ENCODE peak calls at places on chromosome 20, in seven cellular contexts. E, B, P, X, I, S and G are unnamed samples.

GRCh38 chr20:36827541-36828279 is 48.2 kb upstream of the TLDC2 start:
- DNase-seq in E (no peak), B (no peak), P (no peak), X (no peak), I (no peak), S (no peak), G (no peak)

GRCh38 chr20:26167499-26167898 is 470.8 kb upstream of the ZNF337 start:
- DNase-seq in E (no peak), B (no peak), P (no peak), X (no peak), I (peak), S (peak), G (peak)

GRCh38 chr20:14634666-14635065 is 297.3 kb upstream of the FLRT3 start:
- DNase-seq in E (no peak), B (no peak), P (no peak), X (no peak), I (peak), S (no peak), G (no peak)

GRCh38 chr20:2005831-2006426 is 12.1 kb upstream of the PDYN start:
- DNase-seq in E (peak), B (peak), P (peak), X (peak), I (peak), S (peak), G (peak)

GRCh38 chr20:14335122-14335521 is 2.3 kb downstream of the FLRT3 start:
- DNase-seq in E (no peak), B (no peak), P (no peak), X (no peak), I (no peak), S (no peak), G (no peak)

GRCh38 chr20:51639206-51639832 is 96.8 kb upstream of the NFATC2 start:
- DNase-seq in E (no peak), B (peak), P (peak), X (peak), I (peak), S (peak), G (peak)

GRCh38 chr20:36542019-36542488 is 735 bp downstream of the MYL9 start:
- DNase-seq in E (no peak), B (peak), P (peak), X (peak), I (peak), S (peak), G (no peak)

GRCh38 chr20:9359561-9360308 is 154.7 kb upstream of the LAMP5 start:
- DNase-seq in E (no peak), B (peak), P (no peak), X (peak), I (peak), S (peak), G (peak)

GRCh38 chr20:62603021-62603906 is 39.0 kb upstream of the SLCO4A1 start:
- DNase-seq in E (peak), B (no peak), P (peak), X (no peak), I (peak), S (peak), G (peak)

GRCh38 chr20:33896509-33896908 is 85.4 kb downstream of the CHMP4B start:
- DNase-seq in E (no peak), B (no peak), P (no peak), X (peak), I (no peak), S (peak), G (peak)

GRCh38 chr20:23875606-23876237 is 3.8 kb downstream of the CST5 start:
- DNase-seq in E (no peak), B (no peak), P (no peak), X (no peak), I (no peak), S (no peak), G (no peak)

GRCh38 chr20:38159949-38160756 is 4.9 kb downstream of the TGM2 start:
- DNase-seq in E (no peak), B (no peak), P (no peak), X (no peak), I (no peak), S (no peak), G (no peak)

GRCh38 chr20:35000311-35000921 is 44.7 kb downstream of the MYH7B start:
- DNase-seq in E (peak), B (no peak), P (peak), X (no peak), I (no peak), S (no peak), G (no peak)

GRCh38 chr20:61300293-61300692 is 48.2 kb downstream of the CDH4 start:
- DNase-seq in E (peak), B (no peak), P (no peak), X (no peak), I (no peak), S (no peak), G (no peak)

GRCh38 chr20:17938889-17939619 is 29.5 kb downstream of the SNX5 start:
- DNase-seq in E (no peak), B (peak), P (peak), X (peak), I (peak), S (peak), G (peak)

GRCh38 chr20:52083627-52084232 is 107.8 kb downstream of the ZFP64 start:
- DNase-seq in E (no peak), B (peak), P (no peak), X (peak), I (peak), S (peak), G (peak)

GRCh38 chr20:22825076-22825475 is 210.0 kb upstream of the SSTR4 start:
- DNase-seq in E (no peak), B (peak), P (no peak), X (peak), I (peak), S (peak), G (no peak)

GRCh38 chr20:54292186-54292585 is 84.3 kb downstream of the PFDN4 start:
- DNase-seq in E (no peak), B (no peak), P (no peak), X (no peak), I (peak), S (peak), G (peak)

GRCh38 chr20:17941087-17941825 is 27.3 kb downstream of the SNX5 start:
- DNase-seq in E (no peak), B (no peak), P (no peak), X (no peak), I (no peak), S (no peak), G (no peak)

GRCh38 chr20:38888059-38888831 is 38.0 kb upstream of the FAM83D start:
- DNase-seq in E (no peak), B (no peak), P (no peak), X (no peak), I (peak), S (no peak), G (no peak)

GRCh38 chr20:34705383-34706021 is 1.4 kb downstream of the TP53INP2 start:
- DNase-seq in E (no peak), B (peak), P (no peak), X (peak), I (peak), S (peak), G (no peak)

GRCh38 chr20:62570403-62570802 is 71.9 kb upstream of the SLCO4A1 start:
- DNase-seq in E (no peak), B (no peak), P (no peak), X (no peak), I (no peak), S (no peak), G (no peak)

GRCh38 chr20:13286600-13286999 is 65.5 kb downstream of the ISM1 start:
- DNase-seq in E (peak), B (no peak), P (no peak), X (no peak), I (peak), S (no peak), G (no peak)

GRCh38 chr20:61120595-61121515 is 131.2 kb upstream of the CDH4 start:
- DNase-seq in E (no peak), B (peak), P (no peak), X (peak), I (peak), S (peak), G (peak)

GRCh38 chr20:25187638-25188037 is 7.9 kb upstream of the ENTPD6 start:
- DNase-seq in E (no peak), B (no peak), P (no peak), X (no peak), I (no peak), S (no peak), G (no peak)

GRCh38 chr20:24797864-24798655 is 151.0 kb upstream of the CST7 start:
- DNase-seq in E (no peak), B (no peak), P (peak), X (no peak), I (no peak), S (no peak), G (no peak)

GRCh38 chr20:38369387-38369786 is 23.1 kb downstream of the LBP start:
- DNase-seq in E (no peak), B (peak), P (no peak), X (peak), I (no peak), S (no peak), G (no peak)

GRCh38 chr20:49323622-49324238 is 45.9 kb upstream of the ZNFX1 start:
- DNase-seq in E (no peak), B (peak), P (no peak), X (peak), I (peak), S (peak), G (peak)

GRCh38 chr20:38307371-38308046 is 3.6 kb downstream of the BPI start:
- DNase-seq in E (no peak), B (no peak), P (no peak), X (peak), I (peak), S (peak), G (no peak)

GRCh38 chr20:48904566-48905321 is 16.8 kb upstream of the ARFGEF2 start:
- DNase-seq in E (no peak), B (peak), P (no peak), X (peak), I (peak), S (peak), G (peak)

GRCh38 chr20:1840865-1841553 is 54.2 kb upstream of the SIRPA start:
- DNase-seq in E (no peak), B (peak), P (no peak), X (no peak), I (peak), S (peak), G (no peak)

GRCh38 chr20:15339264-15339663 is 1001.9 kb upstream of the FLRT3 start:
- DNase-seq in E (no peak), B (no peak), P (no peak), X (no peak), I (peak), S (no peak), G (no peak)

GRCh38 chr20:8721098-8721497 is 347.8 kb upstream of the PLCB4 start:
- DNase-seq in E (no peak), B (peak), P (no peak), X (peak), I (peak), S (peak), G (peak)

DNA sequence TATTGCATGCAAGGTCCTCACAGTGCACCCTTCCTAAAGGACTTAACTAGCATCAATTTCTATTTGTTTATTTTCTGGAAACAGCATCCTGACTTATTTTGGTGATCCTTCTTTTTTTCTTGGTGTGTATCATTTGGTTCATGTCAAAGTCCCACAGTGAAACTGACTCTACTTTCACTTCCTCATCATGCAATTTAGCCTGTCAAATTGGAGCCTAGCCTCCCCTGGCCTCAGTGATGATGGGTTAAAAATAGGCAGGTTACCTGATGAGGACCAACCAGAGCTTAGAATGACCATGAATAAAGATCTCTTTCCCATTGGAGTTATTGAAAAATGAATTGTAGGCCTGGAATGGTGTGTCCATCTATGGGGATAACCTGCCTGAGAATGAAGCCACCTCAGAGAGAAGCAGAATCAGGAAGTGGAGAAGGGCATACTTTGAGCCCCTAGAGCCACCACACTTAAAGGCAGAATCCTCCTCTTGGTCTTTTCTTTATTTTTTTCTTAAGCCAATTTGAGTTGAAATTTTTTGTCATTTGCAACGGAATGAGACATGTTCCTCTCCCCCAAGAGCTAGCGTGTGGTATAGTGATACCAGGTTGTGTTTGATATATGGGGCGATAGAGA is 105.6 kb downstream of the BTBD3 start:
- DNase-seq in E (no peak), B (no peak), P (no peak), X (no peak), I (no peak), S (no peak), G (no peak)
- TF ChIP-seq CTCF in E (no peak), B (no peak), P (no peak), X (no peak), I (no peak), S (no peak), G (no peak)

GRCh38 chr20:47791084-47791599 is 5.9 kb upstream of the SULF2 start:
- DNase-seq in E (no peak), B (no peak), P (no peak), X (no peak), I (peak), S (no peak), G (no peak)
- H3K4me3 ChIP-seq in E (no peak), B (no peak), P (no peak), X (no peak), I (no peak), S (no peak), G (no peak)

GRCh38 chr20:32859961-32860360 is 1.2 kb downstream of the EFCAB8 start:
- DNase-seq in E (no peak), B (no peak), P (no peak), X (no peak), I (no peak), S (no peak), G (no peak)
- TF ChIP-seq CTCF in E (no peak), B (no peak), P (no peak), X (no peak), I (no peak), S (no peak), G (no peak)

GRCh38 chr20:3173582-3174441 is 463 bp upstream of the LZTS3 start:
- DNase-seq in E (peak), B (peak), P (peak), X (peak), I (peak), S (peak), G (peak)

GRCh38 chr20:3172933-3173581 is at the start of gene LZTS3:
- DNase-seq in E (peak), B (peak), P (peak), X (peak), I (peak), S (peak), G (no peak)

GRCh38 chr20:3174442-3175263 is 1.3 kb upstream of the LZTS3 start:
- DNase-seq in E (no peak), B (no peak), P (no peak), X (peak), I (peak), S (peak), G (no peak)

GRCh38 chr20:3171391-3172125 is 1.8 kb downstream of the LZTS3 start:
- DNase-seq in E (no peak), B (peak), P (no peak), X (no peak), I (no peak), S (no peak), G (no peak)

DNA sequence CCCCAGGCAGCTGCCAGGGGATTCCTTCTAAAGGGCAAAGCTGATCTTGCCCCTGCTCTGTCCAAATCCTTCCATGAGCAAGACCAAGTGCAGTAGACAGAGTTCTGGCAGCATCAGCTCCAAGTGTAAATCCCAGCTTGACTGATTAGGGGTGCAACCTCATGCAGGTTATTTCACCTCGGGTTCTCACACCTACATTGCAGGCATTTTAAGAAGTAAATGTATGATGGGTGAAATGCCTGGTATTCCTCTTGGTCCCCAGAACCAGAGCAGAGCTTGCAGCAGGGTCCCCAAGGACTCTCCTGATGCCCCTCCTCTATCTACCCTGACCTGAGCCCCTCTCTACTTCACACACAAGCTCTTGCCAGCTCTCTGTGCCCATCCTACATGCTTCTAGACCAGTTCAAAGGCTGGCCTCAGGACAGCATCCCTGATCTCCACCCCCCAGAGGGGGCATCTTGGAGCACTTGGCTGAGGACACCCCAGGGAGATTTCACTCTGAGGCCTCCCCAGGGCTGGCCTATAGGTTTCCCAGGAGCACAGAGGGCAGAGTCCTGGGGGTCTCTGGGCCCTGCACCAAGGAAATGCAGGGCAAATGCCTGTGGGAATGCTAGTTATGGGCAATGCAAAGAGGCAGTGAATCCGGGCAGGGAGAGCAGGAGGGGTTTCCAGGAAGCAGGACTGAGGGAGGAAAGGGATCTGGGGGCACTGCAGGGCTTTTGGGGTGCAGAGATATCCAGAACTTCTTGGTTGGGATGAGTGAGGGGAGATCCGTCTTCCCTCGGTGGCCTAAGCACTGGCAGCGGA is 1.0 kb downstream of the LZTS3 start:
- DNase-seq in E (no peak), B (peak), P (no peak), X (no peak), I (no peak), S (no peak), G (no peak)
- H3K4me3 ChIP-seq in E (peak), B (peak), P (peak), X (peak), I (no peak), S (peak), G (peak)

DNA sequence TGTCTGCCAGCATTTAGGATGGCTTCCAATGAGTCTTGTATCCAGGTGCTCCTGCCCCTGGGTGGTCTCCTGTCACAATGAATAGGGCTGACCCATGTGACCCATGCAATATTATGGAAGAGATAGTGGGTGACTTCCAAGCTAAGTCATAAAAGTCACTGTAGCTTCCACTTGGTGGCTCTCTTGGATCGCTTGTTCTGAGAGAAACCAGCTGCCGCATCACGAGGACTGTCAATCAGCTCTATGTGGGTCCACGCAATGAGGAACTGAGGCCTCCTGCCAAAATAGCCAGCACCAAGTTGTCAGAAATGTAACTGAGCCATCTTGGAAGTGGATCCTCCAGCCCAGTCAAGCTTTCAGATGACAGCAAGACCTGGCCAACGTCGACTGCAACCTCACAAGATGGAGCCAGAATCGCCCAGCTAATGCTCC is 14.9 kb upstream of the MATN4 start:
- DNase-seq in E (no peak), B (no peak), P (no peak), X (no peak), I (peak), S (peak), G (no peak)
- TF ChIP-seq CTCF in E (no peak), B (peak), P (no peak), X (peak), I (peak), S (peak), G (no peak)

GRCh38 chr20:44071526-44072111 is 115.4 kb downstream of the JPH2 start:
- DNase-seq in E (peak), B (peak), P (no peak), X (no peak), I (no peak), S (no peak), G (no peak)

GRCh38 chr20:44068780-44069191 is 118.2 kb downstream of the JPH2 start:
- DNase-seq in E (peak), B (no peak), P (no peak), X (no peak), I (no peak), S (no peak), G (no peak)

GRCh38 chr20:44071057-44071456 is 115.9 kb downstream of the JPH2 start:
- DNase-seq in E (peak), B (no peak), P (no peak), X (no peak), I (no peak), S (no peak), G (no peak)

GRCh38 chr20:44069203-44069931 is 117.6 kb downstream of the JPH2 start:
- DNase-seq in E (peak), B (peak), P (no peak), X (no peak), I (no peak), S (no peak), G (no peak)

DNA sequence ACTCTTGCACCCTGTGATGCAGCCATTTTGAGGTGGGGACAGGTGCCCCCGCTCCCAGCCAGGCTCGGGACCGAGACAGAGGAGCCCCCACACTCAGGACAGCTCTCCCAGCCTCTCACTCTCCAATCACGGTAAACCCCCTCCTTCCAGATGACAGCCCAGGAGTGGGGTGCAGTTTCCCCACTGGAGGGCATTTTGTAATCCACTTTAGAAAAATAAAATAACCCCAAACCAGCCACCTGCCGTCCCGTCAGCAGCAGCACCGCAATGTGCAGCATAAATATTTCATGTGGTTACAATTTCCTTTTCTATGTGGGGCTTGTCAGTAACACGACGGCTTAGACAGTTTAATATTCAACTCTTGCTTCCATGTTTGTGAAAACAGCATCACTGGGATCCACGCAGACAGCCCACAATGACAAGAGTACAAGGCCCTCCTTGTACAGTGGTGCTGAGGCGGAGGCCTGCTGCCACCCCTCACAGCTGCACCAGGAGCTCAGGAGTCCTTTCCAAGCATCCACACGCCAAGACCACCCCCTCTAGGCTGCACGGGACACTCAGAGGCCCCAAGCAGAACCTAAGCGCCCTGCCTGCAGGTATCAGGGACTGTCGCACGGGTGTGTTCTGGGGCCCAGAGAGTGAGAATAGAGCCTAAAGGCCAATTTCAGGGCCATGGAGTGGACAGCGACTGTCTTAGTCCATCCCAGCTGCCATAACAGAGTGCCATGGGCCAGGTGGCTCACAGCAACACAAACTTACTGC is 116.7 kb downstream of the JPH2 start:
- DNase-seq in E (peak), B (peak), P (no peak), X (no peak), I (no peak), S (no peak), G (no peak)
- H3K4me3 ChIP-seq in E (no peak), B (no peak), P (no peak), X (no peak), I (no peak), S (no peak), G (no peak)